ENCODE peak calls at places on chromosomes 6 and 20, in ten cellular contexts. Y is activated naive CD4-positive, alpha-beta T cell treated with anti-CD3 and anti-CD28 coated beads, Interleukin-2, amount 10 ng/mL, durations not matched to agents 7 days and 5 days; S is skeletal muscle cell; T is H4; W is Right ventricle myocardium inferior; O is GM23338; F is SHP77 treated with DMSO at 0.1 percent for 48 hours; L is small intestine; P is M059J; H is H9. N is an unnamed sample.
A peak's percentile ranks its signal among the peaks of the same experiment; 100 is the strongest.

GRCh38 chr20:17896771-17897369 is 71.7 kb downstream of the SNX5 start:
- DNase-seq in Y (no peak), S (no peak), T (no peak), W (no peak), O (no peak), F (no peak), L (no peak), P (no peak), H (no peak), N (no peak)

GRCh38 chr6:35048631-35049083 is 92.5 kb downstream of the TCP11 start:
- DNase-seq in Y (peak; percentile 56), S (peak; percentile 85), T (no peak), W (peak; percentile 54), O (peak; percentile 56), F (no peak), L (no peak), P (no peak), H (peak; percentile 68), N (no peak)

GRCh38 chr20:34984756-34985261 is 29.1 kb downstream of the MYH7B start:
- DNase-seq in Y (no peak), S (no peak), T (no peak), W (no peak), O (no peak), F (no peak), L (no peak), P (peak; percentile 82), H (no peak), N (no peak)

GRCh38 chr6:56532766-56533551 is 109.7 kb downstream of the DST start:
- DNase-seq in Y (no peak), S (no peak), T (no peak), W (no peak), O (no peak), F (no peak), L (peak; percentile 33), P (no peak), H (no peak), N (no peak)

GRCh38 chr20:47175501-47175900 is 181.0 kb downstream of the ZMYND8 start:
- DNase-seq in Y (no peak), S (no peak), T (no peak), W (no peak), O (no peak), F (no peak), L (no peak), P (no peak), H (no peak), N (peak; percentile 51)

GRCh38 chr20:62962221-62962879 is 9.8 kb downstream of the SLC17A9 start:
- DNase-seq in Y (no peak), S (no peak), T (no peak), W (no peak), O (no peak), F (no peak), L (no peak), P (no peak), H (no peak), N (no peak)

GRCh38 chr6:42532038-42532669 is 31.7 kb upstream of the UBR2 start:
- DNase-seq in Y (peak; percentile 24), S (no peak), T (peak; percentile 79), W (no peak), O (peak; percentile 80), F (peak; percentile 47), L (peak; percentile 69), P (peak; percentile 78), H (no peak), N (no peak)

GRCh38 chr20:32870985-32871384 is 12.3 kb downstream of the EFCAB8 start:
- DNase-seq in Y (no peak), S (no peak), T (no peak), W (no peak), O (no peak), F (no peak), L (no peak), P (no peak), H (no peak), N (no peak)

GRCh38 chr6:28002181-28002580 is 45.1 kb downstream of the OR2B6 start:
- DNase-seq in Y (no peak), S (no peak), T (no peak), W (no peak), O (no peak), F (no peak), L (no peak), P (peak; percentile 30), H (no peak), N (no peak)

GRCh38 chr6:26552205-26552604 is 14.0 kb downstream of the HMGN4 start:
- DNase-seq in Y (no peak), S (no peak), T (no peak), W (no peak), O (no peak), F (peak; percentile 60), L (no peak), P (no peak), H (no peak), N (no peak)

GRCh38 chr6:129683606-129684322 is 26.2 kb downstream of the ARHGAP18 start:
- DNase-seq in Y (peak; percentile 75), S (peak; percentile 99), T (peak; percentile 93), W (peak; percentile 91), O (no peak), F (peak; percentile 15), L (peak; percentile 82), P (peak; percentile 99), H (no peak), N (peak; percentile 72)

GRCh38 chr20:59565768-59566461 is 38.4 kb upstream of the PHACTR3 start:
- DNase-seq in Y (no peak), S (no peak), T (no peak), W (no peak), O (no peak), F (no peak), L (no peak), P (no peak), H (no peak), N (no peak)

GRCh38 chr20:38747495-38748096 is 664 bp upstream of the ACTR5 start:
- DNase-seq in Y (no peak), S (no peak), T (no peak), W (no peak), O (no peak), F (no peak), L (no peak), P (no peak), H (no peak), N (no peak)

GRCh38 chr20:9054176-9054575 is 14.7 kb upstream of the PLCB4 start:
- DNase-seq in Y (no peak), S (no peak), T (no peak), W (no peak), O (no peak), F (no peak), L (no peak), P (peak; percentile 86), H (no peak), N (no peak)

GRCh38 chr6:145865175-145865574 is 50.6 kb upstream of the FBXO30 start:
- DNase-seq in Y (no peak), S (no peak), T (no peak), W (no peak), O (no peak), F (no peak), L (peak; percentile 26), P (no peak), H (no peak), N (no peak)

GRCh38 chr6:13427838-13428527 is 59.4 kb downstream of the GFOD1 start:
- DNase-seq in Y (peak; percentile 75), S (no peak), T (no peak), W (peak; percentile 78), O (peak; percentile 72), F (no peak), L (peak; percentile 56), P (no peak), H (peak; percentile 48), N (peak; percentile 31)

GRCh38 chr6:132445201-132445951 is 44.1 kb upstream of the MOXD1 start:
- DNase-seq in Y (no peak), S (peak; percentile 86), T (no peak), W (no peak), O (peak; percentile 26), F (no peak), L (no peak), P (peak; percentile 97), H (no peak), N (no peak)

GRCh38 chr6:24313477-24314141 is 44.2 kb downstream of the DCDC2 start:
- DNase-seq in Y (no peak), S (peak; percentile 43), T (peak; percentile 35), W (no peak), O (peak; percentile 66), F (no peak), L (no peak), P (peak; percentile 85), H (peak; percentile 64), N (peak; percentile 40)

GRCh38 chr6:7550433-7550801 is 8.9 kb downstream of the DSP start:
- DNase-seq in Y (no peak), S (no peak), T (no peak), W (no peak), O (no peak), F (no peak), L (no peak), P (no peak), H (no peak), N (no peak)

GRCh38 chr20:50356962-50357782 is 153.0 kb upstream of the PTPN1 start:
- DNase-seq in Y (no peak), S (no peak), T (no peak), W (no peak), O (no peak), F (no peak), L (no peak), P (no peak), H (no peak), N (no peak)

GRCh38 chr6:111480988-111481830 is 1.8 kb downstream of the REV3L start:
- DNase-seq in Y (no peak), S (no peak), T (no peak), W (no peak), O (no peak), F (no peak), L (peak; percentile 25), P (no peak), H (no peak), N (no peak)

GRCh38 chr20:10812738-10813327 is 139.0 kb upstream of the JAG1 start:
- DNase-seq in Y (no peak), S (no peak), T (no peak), W (no peak), O (no peak), F (no peak), L (no peak), P (no peak), H (no peak), N (no peak)

GRCh38 chr6:3911130-3911529 is 62.0 kb downstream of the FAM50B start:
- DNase-seq in Y (no peak), S (no peak), T (no peak), W (no peak), O (no peak), F (no peak), L (no peak), P (peak; percentile 29), H (peak; percentile 9), N (no peak)

GRCh38 chr20:3010985-3011723 is 32.3 kb upstream of the GNRH2 start:
- DNase-seq in Y (no peak), S (no peak), T (no peak), W (no peak), O (no peak), F (no peak), L (no peak), P (peak; percentile 90), H (no peak), N (no peak)

GRCh38 chr6:64861039-64861651 is 845.9 kb downstream of the EYS start:
- DNase-seq in Y (no peak), S (no peak), T (no peak), W (peak; percentile 27), O (no peak), F (no peak), L (no peak), P (no peak), H (no peak), N (no peak)

GRCh38 chr20:2509468-2509781 is 710 bp upstream of the ZNF343 start:
- DNase-seq in Y (no peak), S (no peak), T (no peak), W (no peak), O (peak; percentile 32), F (no peak), L (no peak), P (no peak), H (no peak), N (no peak)

GRCh38 chr6:53070808-53071207 is 5.6 kb downstream of the FBXO9 start:
- DNase-seq in Y (no peak), S (no peak), T (no peak), W (no peak), O (no peak), F (no peak), L (no peak), P (no peak), H (no peak), N (no peak)

GRCh38 chr20:24981282-24981681 is 11.3 kb downstream of the APMAP start:
- DNase-seq in Y (no peak), S (no peak), T (no peak), W (no peak), O (no peak), F (no peak), L (no peak), P (no peak), H (peak; percentile 3), N (no peak)

N was measured in stomach.